ENCODE peak calls at places on chromosomes 6 and 20, in eight cellular contexts. K, R, C, A, Q, M, Y and L are unnamed samples.

GRCh38 chr20:4234128-4234527 is 218.8 kb upstream of the RNF24 start:
- DNase-seq in K (peak; percentile 94), R (peak; percentile 76), C (no peak), A (no peak), Q (peak; percentile 65), M (no peak), Y (peak; percentile 56), L (peak; percentile 58)

GRCh38 chr20:54197621-54198604 is 10.0 kb upstream of the PFDN4 start:
- DNase-seq in K (peak; percentile 60), R (peak; percentile 49), C (no peak), A (no peak), Q (peak; percentile 56), M (no peak), Y (peak; percentile 78), L (peak; percentile 74)

GRCh38 chr20:63942250-63943006 is 13.8 kb downstream of the UCKL1 start:
- DNase-seq in K (peak; percentile 27), R (peak; percentile 4), C (peak; percentile 77), A (no peak), Q (peak; percentile 34), M (no peak), Y (peak; percentile 79), L (no peak)

GRCh38 chr6:15945593-15946159 is 183.2 kb upstream of the MYLIP start:
- DNase-seq in K (peak; percentile 33), R (peak; percentile 4), C (no peak), A (no peak), Q (peak; percentile 26), M (no peak), Y (peak; percentile 74), L (no peak)

GRCh38 chr20:50561379-50562078 is 51.3 kb downstream of the PTPN1 start:
- DNase-seq in K (peak; percentile 99), R (peak; percentile 99), C (no peak), A (no peak), Q (peak; percentile 98), M (no peak), Y (peak; percentile 98), L (peak; percentile 95)

GRCh38 chr6:5359413-5359812 is 98.1 kb downstream of the FARS2 start:
- DNase-seq in K (no peak), R (no peak), C (no peak), A (no peak), Q (no peak), M (no peak), Y (no peak), L (no peak)

GRCh38 chr6:143396497-143397228 is 53.8 kb downstream of the ADAT2 start:
- DNase-seq in K (peak; percentile 55), R (no peak), C (no peak), A (peak; percentile 22), Q (peak; percentile 18), M (no peak), Y (no peak), L (no peak)

GRCh38 chr20:50883856-50884255 is 47.4 kb downstream of the ADNP start:
- DNase-seq in K (no peak), R (no peak), C (no peak), A (no peak), Q (no peak), M (no peak), Y (no peak), L (no peak)

GRCh38 chr6:13788820-13789219 is 25.5 kb downstream of the MCUR1 start:
- DNase-seq in K (no peak), R (no peak), C (no peak), A (no peak), Q (no peak), M (no peak), Y (no peak), L (no peak)

DNA sequence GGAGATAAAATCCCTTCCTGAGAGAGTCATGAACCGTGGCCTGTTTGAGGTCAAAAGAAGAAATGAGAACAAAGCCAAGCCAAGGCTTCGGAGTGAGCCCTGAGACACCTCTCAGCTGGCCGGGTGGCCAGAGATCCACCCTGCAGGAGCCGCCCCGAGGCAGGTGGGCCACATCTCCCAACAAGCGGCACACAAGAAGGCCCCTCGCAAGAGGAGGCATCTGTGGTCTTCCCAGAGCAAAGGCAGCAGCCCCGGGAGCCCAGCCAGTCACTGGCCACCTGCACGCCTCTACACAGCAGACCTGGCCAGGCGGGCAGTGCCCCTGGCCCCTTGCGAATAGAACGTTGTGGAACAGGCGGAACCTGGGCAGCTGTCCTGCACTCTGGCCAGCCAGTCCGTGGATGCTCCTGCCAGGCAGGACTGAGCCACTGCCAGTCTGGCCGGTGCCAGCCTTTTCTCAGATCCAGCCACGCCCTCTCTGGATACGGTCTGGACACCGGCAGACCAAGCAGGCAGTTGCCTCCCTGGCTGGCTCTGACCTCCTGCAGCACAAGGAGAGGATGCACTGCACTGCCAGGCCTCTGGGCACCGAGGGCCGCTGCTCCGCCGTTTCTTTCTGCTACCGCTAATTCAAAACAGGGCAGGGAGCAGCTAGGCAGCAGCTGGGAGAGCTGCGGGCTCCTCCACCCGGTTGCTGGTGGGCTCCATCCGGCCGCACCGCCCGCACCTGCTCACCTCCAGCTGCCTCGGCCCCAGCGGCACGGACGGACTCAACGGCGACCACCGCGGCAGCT is 30.6 kb upstream of the AFDN start:
- DNase-seq in K (no peak), R (no peak), C (no peak), A (no peak), Q (no peak), M (no peak), Y (no peak), L (no peak)
- TF ChIP-seq CTCF in K (no peak), R (no peak), C (no peak), A (no peak), Q (no peak), M (no peak), Y (no peak), L (no peak)

DNA sequence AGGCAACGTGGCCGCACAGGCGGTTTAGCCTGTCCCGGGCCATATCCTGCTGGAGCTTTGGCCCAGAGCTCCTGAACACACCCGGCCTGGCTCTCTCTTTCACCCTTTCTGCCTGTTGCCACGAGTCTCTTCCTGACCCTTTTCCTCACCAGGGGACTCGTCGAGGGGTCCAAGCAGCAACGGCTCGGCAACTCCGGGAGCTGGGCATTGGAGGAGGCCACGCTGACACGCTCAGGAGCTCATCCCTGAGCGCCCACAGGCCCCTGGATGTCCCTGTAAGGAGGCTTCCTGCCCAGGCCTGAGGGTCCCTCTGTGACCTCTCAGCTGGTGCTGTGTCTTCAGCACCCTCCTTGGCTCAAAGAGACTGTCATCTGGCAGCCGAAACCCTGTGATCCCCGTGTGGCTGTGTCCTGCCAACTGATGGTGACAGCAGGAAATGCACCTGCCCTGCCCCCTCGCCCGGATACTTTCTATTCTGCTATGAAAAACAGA is 103.8 kb downstream of the RNASET2 start:
- DNase-seq in K (no peak), R (no peak), C (no peak), A (no peak), Q (no peak), M (no peak), Y (no peak), L (no peak)
- TF ChIP-seq CTCF in K (no peak), R (no peak), C (no peak), A (no peak), Q (no peak), M (no peak), Y (no peak), L (no peak)

GRCh38 chr20:48205281-48205782 is 420.1 kb upstream of the SULF2 start:
- DNase-seq in K (no peak), R (no peak), C (no peak), A (no peak), Q (no peak), M (no peak), Y (no peak), L (no peak)
- TF ChIP-seq CTCF in K (no peak), R (no peak), C (no peak), A (no peak), Q (no peak), M (no peak), Y (no peak), L (no peak)

DNA sequence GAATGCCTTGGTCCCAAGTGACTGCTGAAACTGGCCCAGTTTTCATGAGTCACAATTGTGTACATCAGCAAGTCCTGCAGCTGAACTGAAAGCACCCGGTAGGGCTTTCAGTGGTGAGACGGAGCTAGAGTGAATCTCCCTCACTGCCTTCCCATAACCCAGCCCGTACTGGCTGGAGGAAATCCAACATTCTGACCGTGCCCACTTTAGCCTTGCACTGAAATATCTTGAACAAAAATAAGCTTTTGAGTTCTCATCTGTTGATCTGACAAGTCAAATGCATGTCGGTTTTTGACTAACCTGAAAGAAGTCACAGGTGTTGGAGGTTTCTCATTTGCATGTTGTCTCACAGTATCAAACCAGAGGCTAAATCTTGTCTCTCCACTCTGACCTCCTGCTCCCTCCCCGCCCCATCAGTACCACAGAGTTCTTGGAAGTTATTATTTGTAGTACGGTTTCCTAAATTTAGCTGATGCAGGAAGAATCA is 35.9 kb downstream of the DUSP22 start:
- DNase-seq in K (peak; percentile 92), R (peak; percentile 92), C (no peak), A (no peak), Q (peak; percentile 91), M (no peak), Y (peak; percentile 64), L (peak; percentile 89)
- TF ChIP-seq CTCF in K (no peak), R (no peak), C (no peak), A (no peak), Q (no peak), M (no peak), Y (no peak), L (no peak)

GRCh38 chr6:68400396-68400795 is 234.7 kb upstream of the ADGRB3 start:
- DNase-seq in K (no peak), R (no peak), C (no peak), A (no peak), Q (no peak), M (no peak), Y (no peak), L (no peak)
- TF ChIP-seq CTCF in K (no peak), R (no peak), C (no peak), A (no peak), Q (no peak), M (no peak), Y (no peak), L (no peak)